ENCODE peak calls at places on chromosome 5, in nine cellular contexts. One of them, this sample, is unnamed.

GRCh38 chr5:100852051-100852450 is 51.0 kb downstream of the ST8SIA4 start:
- DNase-seq in CD8-positive, alpha-beta T cell: no peak
- DNase-seq in IMR-90: no peak
- DNase-seq in NCI-H2171: no peak
- DNase-seq in HT1080: no peak
- DNase-seq in gastrocnemius medialis: no peak
- DNase-seq in GM13977: no peak
- DNase-seq in M059J: no peak
- DNase-seq in stimulated activated naive CD8-positive, alpha-beta T cell treated with anti-CD3 and anti-CD28 coated beads, Interleukin-15, Interleukin-2, amounts not matched to agents 100 U/mL and 50 U/mL, for 24 hours: no peak
- DNase-seq in this sample: no peak

GRCh38 chr5:84374568-84374967 is 10.1 kb downstream of the EDIL3 start:
- DNase-seq in GM13977: no peak
- DNase-seq in NCI-H2171: no peak
- DNase-seq in gastrocnemius medialis: no peak
- DNase-seq in HT1080: no peak
- DNase-seq in stimulated activated naive CD8-positive, alpha-beta T cell treated with anti-CD3 and anti-CD28 coated beads, Interleukin-15, Interleukin-2, amounts not matched to agents 100 U/mL and 50 U/mL, for 24 hours: no peak
- DNase-seq in IMR-90: no peak
- DNase-seq in M059J: peak
- DNase-seq in CD8-positive, alpha-beta T cell: no peak
- DNase-seq in this sample: no peak

GRCh38 chr5:138559937-138560336 is 15.3 kb downstream of the HSPA9 start:
- DNase-seq in gastrocnemius medialis: no peak
- DNase-seq in CD8-positive, alpha-beta T cell: no peak
- DNase-seq in GM13977: no peak
- DNase-seq in HT1080: no peak
- DNase-seq in stimulated activated naive CD8-positive, alpha-beta T cell treated with anti-CD3 and anti-CD28 coated beads, Interleukin-15, Interleukin-2, amounts not matched to agents 100 U/mL and 50 U/mL, for 24 hours: no peak
- DNase-seq in NCI-H2171: no peak
- DNase-seq in M059J: no peak
- DNase-seq in IMR-90: no peak
- DNase-seq in this sample: no peak

GRCh38 chr5:141476132-141476909 is 555 bp downstream of the PCDHGC3 start:
- DNase-seq in gastrocnemius medialis: peak
- DNase-seq in CD8-positive, alpha-beta T cell: no peak
- DNase-seq in HT1080: peak
- DNase-seq in NCI-H2171: no peak
- DNase-seq in stimulated activated naive CD8-positive, alpha-beta T cell treated with anti-CD3 and anti-CD28 coated beads, Interleukin-15, Interleukin-2, amounts not matched to agents 100 U/mL and 50 U/mL, for 24 hours: peak
- DNase-seq in IMR-90: peak
- DNase-seq in M059J: peak
- DNase-seq in GM13977: peak
- DNase-seq in this sample: peak

GRCh38 chr5:137201876-137202275 is 297.2 kb downstream of the SPOCK1 start:
- DNase-seq in HT1080: peak
- DNase-seq in CD8-positive, alpha-beta T cell: no peak
- DNase-seq in gastrocnemius medialis: peak
- DNase-seq in GM13977: no peak
- DNase-seq in M059J: peak
- DNase-seq in stimulated activated naive CD8-positive, alpha-beta T cell treated with anti-CD3 and anti-CD28 coated beads, Interleukin-15, Interleukin-2, amounts not matched to agents 100 U/mL and 50 U/mL, for 24 hours: no peak
- DNase-seq in NCI-H2171: no peak
- DNase-seq in IMR-90: peak
- DNase-seq in this sample: peak

GRCh38 chr5:77251921-77252320 is 41.4 kb downstream of the PDE8B start:
- DNase-seq in IMR-90: no peak
- DNase-seq in stimulated activated naive CD8-positive, alpha-beta T cell treated with anti-CD3 and anti-CD28 coated beads, Interleukin-15, Interleukin-2, amounts not matched to agents 100 U/mL and 50 U/mL, for 24 hours: no peak
- DNase-seq in NCI-H2171: no peak
- DNase-seq in M059J: no peak
- DNase-seq in CD8-positive, alpha-beta T cell: no peak
- DNase-seq in gastrocnemius medialis: no peak
- DNase-seq in HT1080: no peak
- DNase-seq in GM13977: no peak
- DNase-seq in this sample: no peak

GRCh38 chr5:1637639-1638481 is 114.1 kb upstream of the LPCAT1 start:
- DNase-seq in M059J: no peak
- DNase-seq in gastrocnemius medialis: no peak
- DNase-seq in CD8-positive, alpha-beta T cell: no peak
- DNase-seq in stimulated activated naive CD8-positive, alpha-beta T cell treated with anti-CD3 and anti-CD28 coated beads, Interleukin-15, Interleukin-2, amounts not matched to agents 100 U/mL and 50 U/mL, for 24 hours: no peak
- DNase-seq in HT1080: no peak
- DNase-seq in IMR-90: no peak
- DNase-seq in NCI-H2171: no peak
- DNase-seq in GM13977: no peak
- DNase-seq in this sample: no peak

GRCh38 chr5:5018560-5018935 is 121.6 kb upstream of the ADAMTS16 start:
- DNase-seq in gastrocnemius medialis: no peak
- DNase-seq in GM13977: no peak
- DNase-seq in IMR-90: no peak
- DNase-seq in stimulated activated naive CD8-positive, alpha-beta T cell treated with anti-CD3 and anti-CD28 coated beads, Interleukin-15, Interleukin-2, amounts not matched to agents 100 U/mL and 50 U/mL, for 24 hours: no peak
- DNase-seq in CD8-positive, alpha-beta T cell: no peak
- DNase-seq in NCI-H2171: no peak
- DNase-seq in M059J: peak
- DNase-seq in HT1080: peak
- DNase-seq in this sample: peak

GRCh38 chr5:160390787-160391696 is 8.8 kb downstream of the FAM200C start:
- DNase-seq in NCI-H2171: no peak
- DNase-seq in IMR-90: peak
- DNase-seq in stimulated activated naive CD8-positive, alpha-beta T cell treated with anti-CD3 and anti-CD28 coated beads, Interleukin-15, Interleukin-2, amounts not matched to agents 100 U/mL and 50 U/mL, for 24 hours: no peak
- DNase-seq in HT1080: peak
- DNase-seq in CD8-positive, alpha-beta T cell: no peak
- DNase-seq in gastrocnemius medialis: no peak
- DNase-seq in GM13977: peak
- DNase-seq in M059J: peak
- DNase-seq in this sample: peak

GRCh38 chr5:28117273-28118065 is 1079.1 kb upstream of the CDH9 start:
- DNase-seq in IMR-90: no peak
- DNase-seq in gastrocnemius medialis: no peak
- DNase-seq in stimulated activated naive CD8-positive, alpha-beta T cell treated with anti-CD3 and anti-CD28 coated beads, Interleukin-15, Interleukin-2, amounts not matched to agents 100 U/mL and 50 U/mL, for 24 hours: no peak
- DNase-seq in CD8-positive, alpha-beta T cell: no peak
- DNase-seq in HT1080: no peak
- DNase-seq in GM13977: no peak
- DNase-seq in NCI-H2171: no peak
- DNase-seq in M059J: no peak
- DNase-seq in this sample: no peak

GRCh38 chr5:13478831-13479465 is 465.5 kb downstream of the DNAH5 start:
- DNase-seq in HT1080: peak
- DNase-seq in gastrocnemius medialis: no peak
- DNase-seq in M059J: peak
- DNase-seq in CD8-positive, alpha-beta T cell: no peak
- DNase-seq in GM13977: peak
- DNase-seq in stimulated activated naive CD8-positive, alpha-beta T cell treated with anti-CD3 and anti-CD28 coated beads, Interleukin-15, Interleukin-2, amounts not matched to agents 100 U/mL and 50 U/mL, for 24 hours: no peak
- DNase-seq in NCI-H2171: no peak
- DNase-seq in IMR-90: peak
- DNase-seq in this sample: peak

GRCh38 chr5:140224658-140225057 is 49.7 kb downstream of the CYSTM1 start:
- DNase-seq in CD8-positive, alpha-beta T cell: no peak
- DNase-seq in GM13977: no peak
- DNase-seq in NCI-H2171: no peak
- DNase-seq in IMR-90: no peak
- DNase-seq in gastrocnemius medialis: no peak
- DNase-seq in M059J: peak
- DNase-seq in HT1080: peak
- DNase-seq in stimulated activated naive CD8-positive, alpha-beta T cell treated with anti-CD3 and anti-CD28 coated beads, Interleukin-15, Interleukin-2, amounts not matched to agents 100 U/mL and 50 U/mL, for 24 hours: no peak
- DNase-seq in this sample: no peak

GRCh38 chr5:106397700-106398099 is 1273.0 kb downstream of the EFNA5 start:
- DNase-seq in GM13977: no peak
- DNase-seq in gastrocnemius medialis: no peak
- DNase-seq in stimulated activated naive CD8-positive, alpha-beta T cell treated with anti-CD3 and anti-CD28 coated beads, Interleukin-15, Interleukin-2, amounts not matched to agents 100 U/mL and 50 U/mL, for 24 hours: no peak
- DNase-seq in M059J: peak
- DNase-seq in HT1080: peak
- DNase-seq in IMR-90: peak
- DNase-seq in CD8-positive, alpha-beta T cell: no peak
- DNase-seq in NCI-H2171: no peak
- DNase-seq in this sample: peak

GRCh38 chr5:90365328-90365727 is 44.2 kb downstream of the CETN3 start:
- DNase-seq in CD8-positive, alpha-beta T cell: no peak
- DNase-seq in IMR-90: no peak
- DNase-seq in GM13977: no peak
- DNase-seq in NCI-H2171: no peak
- DNase-seq in gastrocnemius medialis: no peak
- DNase-seq in HT1080: no peak
- DNase-seq in M059J: no peak
- DNase-seq in stimulated activated naive CD8-positive, alpha-beta T cell treated with anti-CD3 and anti-CD28 coated beads, Interleukin-15, Interleukin-2, amounts not matched to agents 100 U/mL and 50 U/mL, for 24 hours: no peak
- DNase-seq in this sample: no peak

GRCh38 chr5:58248221-58248620 is 211.7 kb downstream of the PLK2 start:
- DNase-seq in gastrocnemius medialis: no peak
- DNase-seq in M059J: no peak
- DNase-seq in stimulated activated naive CD8-positive, alpha-beta T cell treated with anti-CD3 and anti-CD28 coated beads, Interleukin-15, Interleukin-2, amounts not matched to agents 100 U/mL and 50 U/mL, for 24 hours: no peak
- DNase-seq in HT1080: no peak
- DNase-seq in NCI-H2171: no peak
- DNase-seq in GM13977: no peak
- DNase-seq in CD8-positive, alpha-beta T cell: no peak
- DNase-seq in IMR-90: no peak
- DNase-seq in this sample: peak

GRCh38 chr5:132915681-132916080 is 42.2 kb downstream of the LEAP2 start:
- DNase-seq in IMR-90: peak
- DNase-seq in NCI-H2171: no peak
- DNase-seq in CD8-positive, alpha-beta T cell: no peak
- DNase-seq in gastrocnemius medialis: no peak
- DNase-seq in GM13977: no peak
- DNase-seq in HT1080: peak
- DNase-seq in M059J: peak
- DNase-seq in stimulated activated naive CD8-positive, alpha-beta T cell treated with anti-CD3 and anti-CD28 coated beads, Interleukin-15, Interleukin-2, amounts not matched to agents 100 U/mL and 50 U/mL, for 24 hours: no peak
- DNase-seq in this sample: peak

GRCh38 chr5:112479418-112479817 is 60.3 kb upstream of the EPB41L4A start:
- DNase-seq in CD8-positive, alpha-beta T cell: no peak
- DNase-seq in M059J: no peak
- DNase-seq in IMR-90: peak
- DNase-seq in stimulated activated naive CD8-positive, alpha-beta T cell treated with anti-CD3 and anti-CD28 coated beads, Interleukin-15, Interleukin-2, amounts not matched to agents 100 U/mL and 50 U/mL, for 24 hours: no peak
- DNase-seq in GM13977: no peak
- DNase-seq in NCI-H2171: no peak
- DNase-seq in gastrocnemius medialis: no peak
- DNase-seq in HT1080: peak
- DNase-seq in this sample: peak

GRCh38 chr5:56301041-56301440 is 67.9 kb upstream of the ANKRD55 start:
- DNase-seq in HT1080: peak
- DNase-seq in IMR-90: no peak
- DNase-seq in stimulated activated naive CD8-positive, alpha-beta T cell treated with anti-CD3 and anti-CD28 coated beads, Interleukin-15, Interleukin-2, amounts not matched to agents 100 U/mL and 50 U/mL, for 24 hours: no peak
- DNase-seq in gastrocnemius medialis: no peak
- DNase-seq in CD8-positive, alpha-beta T cell: no peak
- DNase-seq in NCI-H2171: no peak
- DNase-seq in GM13977: no peak
- DNase-seq in M059J: peak
- DNase-seq in this sample: peak

GRCh38 chr5:68216737-68217231 is 1.2 kb downstream of the PIK3R1 start:
- DNase-seq in M059J: no peak
- DNase-seq in CD8-positive, alpha-beta T cell: no peak
- DNase-seq in GM13977: peak
- DNase-seq in NCI-H2171: no peak
- DNase-seq in gastrocnemius medialis: no peak
- DNase-seq in IMR-90: peak
- DNase-seq in stimulated activated naive CD8-positive, alpha-beta T cell treated with anti-CD3 and anti-CD28 coated beads, Interleukin-15, Interleukin-2, amounts not matched to agents 100 U/mL and 50 U/mL, for 24 hours: no peak
- DNase-seq in HT1080: no peak
- DNase-seq in this sample: peak

GRCh38 chr5:107257885-107258520 is 412.7 kb downstream of the EFNA5 start:
- DNase-seq in stimulated activated naive CD8-positive, alpha-beta T cell treated with anti-CD3 and anti-CD28 coated beads, Interleukin-15, Interleukin-2, amounts not matched to agents 100 U/mL and 50 U/mL, for 24 hours: no peak
- DNase-seq in gastrocnemius medialis: no peak
- DNase-seq in HT1080: peak
- DNase-seq in NCI-H2171: no peak
- DNase-seq in CD8-positive, alpha-beta T cell: no peak
- DNase-seq in GM13977: no peak
- DNase-seq in M059J: peak
- DNase-seq in IMR-90: no peak
- DNase-seq in this sample: no peak

GRCh38 chr5:179840321-179840720 is 18.3 kb downstream of the MRNIP start:
- DNase-seq in gastrocnemius medialis: no peak
- DNase-seq in M059J: no peak
- DNase-seq in GM13977: no peak
- DNase-seq in IMR-90: no peak
- DNase-seq in NCI-H2171: no peak
- DNase-seq in stimulated activated naive CD8-positive, alpha-beta T cell treated with anti-CD3 and anti-CD28 coated beads, Interleukin-15, Interleukin-2, amounts not matched to agents 100 U/mL and 50 U/mL, for 24 hours: no peak
- DNase-seq in CD8-positive, alpha-beta T cell: no peak
- DNase-seq in HT1080: no peak
- DNase-seq in this sample: no peak

GRCh38 chr5:80098951-80099350 is 63.8 kb downstream of the THBS4 start:
- DNase-seq in M059J: no peak
- DNase-seq in HT1080: no peak
- DNase-seq in stimulated activated naive CD8-positive, alpha-beta T cell treated with anti-CD3 and anti-CD28 coated beads, Interleukin-15, Interleukin-2, amounts not matched to agents 100 U/mL and 50 U/mL, for 24 hours: no peak
- DNase-seq in GM13977: no peak
- DNase-seq in IMR-90: no peak
- DNase-seq in NCI-H2171: peak
- DNase-seq in gastrocnemius medialis: no peak
- DNase-seq in CD8-positive, alpha-beta T cell: no peak
- DNase-seq in this sample: no peak

GRCh38 chr5:94901071-94901979 is 282.9 kb downstream of the SLF1 start:
- DNase-seq in gastrocnemius medialis: no peak
- DNase-seq in IMR-90: peak
- DNase-seq in GM13977: peak
- DNase-seq in M059J: peak
- DNase-seq in NCI-H2171: no peak
- DNase-seq in HT1080: peak
- DNase-seq in CD8-positive, alpha-beta T cell: no peak
- DNase-seq in stimulated activated naive CD8-positive, alpha-beta T cell treated with anti-CD3 and anti-CD28 coated beads, Interleukin-15, Interleukin-2, amounts not matched to agents 100 U/mL and 50 U/mL, for 24 hours: no peak
- DNase-seq in this sample: peak

GRCh38 chr5:159854916-159855315 is 61.4 kb upstream of the ADRA1B start:
- DNase-seq in CD8-positive, alpha-beta T cell: no peak
- DNase-seq in HT1080: peak
- DNase-seq in NCI-H2171: no peak
- DNase-seq in stimulated activated naive CD8-positive, alpha-beta T cell treated with anti-CD3 and anti-CD28 coated beads, Interleukin-15, Interleukin-2, amounts not matched to agents 100 U/mL and 50 U/mL, for 24 hours: no peak
- DNase-seq in M059J: peak
- DNase-seq in GM13977: no peak
- DNase-seq in gastrocnemius medialis: no peak
- DNase-seq in IMR-90: peak
- DNase-seq in this sample: peak

GRCh38 chr5:119470105-119470763 is 17.9 kb downstream of the HSD17B4 start:
- DNase-seq in stimulated activated naive CD8-positive, alpha-beta T cell treated with anti-CD3 and anti-CD28 coated beads, Interleukin-15, Interleukin-2, amounts not matched to agents 100 U/mL and 50 U/mL, for 24 hours: no peak
- DNase-seq in IMR-90: no peak
- DNase-seq in gastrocnemius medialis: no peak
- DNase-seq in CD8-positive, alpha-beta T cell: no peak
- DNase-seq in M059J: no peak
- DNase-seq in NCI-H2171: no peak
- DNase-seq in GM13977: no peak
- DNase-seq in HT1080: no peak
- DNase-seq in this sample: no peak

GRCh38 chr5:128304121-128304520 is 220.6 kb downstream of the SLC12A2 start:
- DNase-seq in IMR-90: peak
- DNase-seq in GM13977: no peak
- DNase-seq in gastrocnemius medialis: no peak
- DNase-seq in M059J: peak
- DNase-seq in HT1080: peak
- DNase-seq in CD8-positive, alpha-beta T cell: no peak
- DNase-seq in stimulated activated naive CD8-positive, alpha-beta T cell treated with anti-CD3 and anti-CD28 coated beads, Interleukin-15, Interleukin-2, amounts not matched to agents 100 U/mL and 50 U/mL, for 24 hours: no peak
- DNase-seq in NCI-H2171: no peak
- DNase-seq in this sample: peak

GRCh38 chr5:115487750-115488149 is 56.8 kb downstream of the FEM1C start:
- DNase-seq in stimulated activated naive CD8-positive, alpha-beta T cell treated with anti-CD3 and anti-CD28 coated beads, Interleukin-15, Interleukin-2, amounts not matched to agents 100 U/mL and 50 U/mL, for 24 hours: no peak
- DNase-seq in gastrocnemius medialis: no peak
- DNase-seq in NCI-H2171: no peak
- DNase-seq in M059J: no peak
- DNase-seq in IMR-90: no peak
- DNase-seq in CD8-positive, alpha-beta T cell: no peak
- DNase-seq in HT1080: no peak
- DNase-seq in GM13977: peak
- DNase-seq in this sample: no peak

GRCh38 chr5:87116821-87117512 is 150.7 kb upstream of the RASA1 start:
- DNase-seq in CD8-positive, alpha-beta T cell: no peak
- DNase-seq in M059J: peak
- DNase-seq in IMR-90: peak
- DNase-seq in GM13977: peak
- DNase-seq in HT1080: peak
- DNase-seq in stimulated activated naive CD8-positive, alpha-beta T cell treated with anti-CD3 and anti-CD28 coated beads, Interleukin-15, Interleukin-2, amounts not matched to agents 100 U/mL and 50 U/mL, for 24 hours: no peak
- DNase-seq in NCI-H2171: no peak
- DNase-seq in gastrocnemius medialis: no peak
- DNase-seq in this sample: peak